ENCODE peak calls at places on chromosomes 5 and 9, in six cellular contexts. R is fibroblast of villous mesenchyme, Z is mammary epithelial cell, N is AG09309, C is suprapubic skin, X is mucosa of descending colon. G is an unnamed sample.

GRCh38 chr5:80369521-80369920 is 38.3 kb upstream of the ZFYVE16 start:
- DNase-seq in R (no peak), Z (no peak), N (no peak), C (no peak), X (no peak), G (no peak)

GRCh38 chr9:21803674-21804048 is 1.2 kb downstream of the MTAP start:
- DNase-seq in R (peak; percentile 57), Z (no peak), N (no peak), C (no peak), X (no peak), G (no peak)

GRCh38 chr5:59956130-59956773 is 62.7 kb upstream of the PDE4D start:
- DNase-seq in R (no peak), Z (no peak), N (peak; percentile 3), C (no peak), X (no peak), G (no peak)

GRCh38 chr5:74500037-74500917 is 140.3 kb downstream of the ENC1 start:
- DNase-seq in R (no peak), Z (no peak), N (no peak), C (no peak), X (no peak), G (no peak)

GRCh38 chr5:132872788-132873118 is 715 bp upstream of the LEAP2 start:
- DNase-seq in R (no peak), Z (no peak), N (no peak), C (no peak), X (no peak), G (no peak)

GRCh38 chr5:132826424-132827082 is 3.9 kb downstream of the SHROOM1 start:
- DNase-seq in R (no peak), Z (no peak), N (no peak), C (peak; percentile 37), X (no peak), G (no peak)

GRCh38 chr9:91067306-91067860 is 265.8 kb downstream of the SYK start:
- DNase-seq in R (no peak), Z (no peak), N (no peak), C (no peak), X (no peak), G (no peak)

GRCh38 chr5:66931651-66932050 is 264.9 kb downstream of the CD180 start:
- DNase-seq in R (no peak), Z (no peak), N (no peak), C (no peak), X (no peak), G (no peak)

GRCh38 chr5:62790348-62790747 is 211.7 kb downstream of the LRRC70 start:
- DNase-seq in R (peak; percentile 16), Z (no peak), N (no peak), C (no peak), X (no peak), G (peak; percentile 40)

GRCh38 chr9:27625751-27626628 is 52.7 kb upstream of the C9orf72 start:
- DNase-seq in R (no peak), Z (peak; percentile 78), N (no peak), C (no peak), X (no peak), G (no peak)

GRCh38 chr5:149030838-149031397 is 31.9 kb downstream of the SH3TC2 start:
- DNase-seq in R (no peak), Z (no peak), N (no peak), C (no peak), X (no peak), G (no peak)

GRCh38 chr9:88676644-88677043 is 141.7 kb downstream of the NXNL2 start:
- DNase-seq in R (no peak), Z (no peak), N (no peak), C (no peak), X (no peak), G (no peak)

GRCh38 chr9:88826651-88827245 is 164.5 kb upstream of the S1PR3 start:
- DNase-seq in R (peak; percentile 83), Z (peak; percentile 53), N (peak; percentile 84), C (no peak), X (no peak), G (no peak)

GRCh38 chr5:139514486-139514856 is 31.9 kb upstream of the STING1 start:
- DNase-seq in R (no peak), Z (peak; percentile 81), N (no peak), C (no peak), X (no peak), G (no peak)

GRCh38 chr5:39716532-39716971 is 291.8 kb upstream of the DAB2 start:
- DNase-seq in R (peak; percentile 67), Z (peak; percentile 31), N (no peak), C (no peak), X (peak; percentile 37), G (no peak)

GRCh38 chr5:26761040-26761439 is 277.3 kb downstream of the CDH9 start:
- DNase-seq in R (no peak), Z (no peak), N (no peak), C (no peak), X (no peak), G (no peak)

GRCh38 chr9:1222511-1222910 is 172.4 kb downstream of the DMRT2 start:
- DNase-seq in R (peak; percentile 12), Z (no peak), N (no peak), C (no peak), X (no peak), G (no peak)

GRCh38 chr9:99513441-99514112 is 291.5 kb downstream of the SEC61B start:
- DNase-seq in R (no peak), Z (no peak), N (no peak), C (no peak), X (no peak), G (no peak)

GRCh38 chr5:37495210-37495609 is 116.1 kb downstream of the WDR70 start:
- DNase-seq in R (peak; percentile 49), Z (peak; percentile 14), N (no peak), C (no peak), X (no peak), G (peak; percentile 25)
- TF ChIP-seq CTCF in R (peak; percentile 41), Z (peak; percentile 29), N (peak; percentile 23), C (no peak), X (no peak), G (peak; percentile 45)

GRCh38 chr5:173907686-173908371 is 19.7 kb downstream of the CPEB4 start:
- DNase-seq in R (no peak), Z (no peak), N (no peak), C (no peak), X (no peak), G (peak; percentile 67)

GRCh38 chr5:173903396-173904140 is 15.4 kb downstream of the CPEB4 start:
- DNase-seq in R (no peak), Z (no peak), N (no peak), C (no peak), X (no peak), G (no peak)

GRCh38 chr5:173910215-173910614 is 22.1 kb downstream of the CPEB4 start:
- DNase-seq in R (no peak), Z (no peak), N (no peak), C (no peak), X (no peak), G (no peak)

GRCh38 chr5:173909205-173909604 is 21.1 kb downstream of the CPEB4 start:
- DNase-seq in R (no peak), Z (no peak), N (no peak), C (no peak), X (no peak), G (no peak)

GRCh38 chr5:173907284-173907683 is 19.1 kb downstream of the CPEB4 start:
- DNase-seq in R (no peak), Z (no peak), N (no peak), C (no peak), X (no peak), G (no peak)
- H3K4me3 ChIP-seq in R (no peak overlapping the region), Z (no peak overlapping the region), N (no peak overlapping the region), C (no peak overlapping the region), X (no peak overlapping the region), G (no peak overlapping the region)

GRCh38 chr5:61653802-61654580 is 321.9 kb downstream of the ZSWIM6 start:
- DNase-seq in R (no peak), Z (no peak), N (no peak), C (no peak), X (no peak), G (no peak)

GRCh38 chr5:61659221-61659696 is 327.2 kb downstream of the ZSWIM6 start:
- DNase-seq in R (no peak), Z (no peak), N (no peak), C (no peak), X (peak; percentile 34), G (no peak)

GRCh38 chr5:61657010-61657409 is 325.0 kb downstream of the ZSWIM6 start:
- DNase-seq in R (no peak), Z (no peak), N (no peak), C (no peak), X (no peak), G (no peak)

GRCh38 chr5:61662670-61663069 is 330.6 kb downstream of the ZSWIM6 start:
- DNase-seq in R (no peak), Z (no peak), N (no peak), C (no peak), X (no peak), G (no peak)

DNA sequence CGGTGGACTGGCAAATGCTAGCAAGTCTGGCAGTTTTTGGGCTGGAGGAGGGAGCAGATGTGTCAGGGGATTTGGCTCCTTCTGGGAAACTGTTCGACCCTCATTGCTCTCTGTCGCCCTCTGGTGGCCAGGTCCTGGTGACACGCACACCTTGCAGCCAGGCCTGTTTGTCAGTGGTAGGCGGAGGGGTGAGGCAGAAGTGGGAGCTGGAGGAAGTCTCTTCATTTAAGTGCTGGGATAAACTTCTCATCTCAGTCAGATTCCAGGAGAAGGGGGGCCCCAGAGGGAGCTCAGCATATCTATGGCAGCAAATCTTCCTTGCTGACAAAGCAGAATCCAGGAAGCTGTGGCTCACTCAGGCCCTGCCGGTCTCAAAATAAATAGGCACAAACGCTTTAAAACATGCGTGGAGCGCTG is 326.5 kb downstream of the ZSWIM6 start:
- DNase-seq in R (peak; percentile 76), Z (peak; percentile 55), N (peak; percentile 27), C (peak; percentile 84), X (peak; percentile 90), G (no peak)
- TF ChIP-seq CTCF in R (peak; percentile 96), Z (peak; percentile 95), N (peak; percentile 90), C (peak; percentile 91), X (peak; percentile 93), G (peak; percentile 97)

GRCh38 chr9:34665109-34665380 is 2.6 kb upstream of the CCL27 start:
- DNase-seq in R (no peak), Z (no peak), N (no peak), C (no peak), X (no peak), G (no peak)
- H3K4me3 ChIP-seq in R (peak overlapping the region; percentile 69), Z (peak overlapping the region; percentile 61), N (peak overlapping the region; percentile 70), C (peak overlapping the region; percentile 62), X (no peak overlapping the region), G (peak overlapping the region; percentile 98)

DNA sequence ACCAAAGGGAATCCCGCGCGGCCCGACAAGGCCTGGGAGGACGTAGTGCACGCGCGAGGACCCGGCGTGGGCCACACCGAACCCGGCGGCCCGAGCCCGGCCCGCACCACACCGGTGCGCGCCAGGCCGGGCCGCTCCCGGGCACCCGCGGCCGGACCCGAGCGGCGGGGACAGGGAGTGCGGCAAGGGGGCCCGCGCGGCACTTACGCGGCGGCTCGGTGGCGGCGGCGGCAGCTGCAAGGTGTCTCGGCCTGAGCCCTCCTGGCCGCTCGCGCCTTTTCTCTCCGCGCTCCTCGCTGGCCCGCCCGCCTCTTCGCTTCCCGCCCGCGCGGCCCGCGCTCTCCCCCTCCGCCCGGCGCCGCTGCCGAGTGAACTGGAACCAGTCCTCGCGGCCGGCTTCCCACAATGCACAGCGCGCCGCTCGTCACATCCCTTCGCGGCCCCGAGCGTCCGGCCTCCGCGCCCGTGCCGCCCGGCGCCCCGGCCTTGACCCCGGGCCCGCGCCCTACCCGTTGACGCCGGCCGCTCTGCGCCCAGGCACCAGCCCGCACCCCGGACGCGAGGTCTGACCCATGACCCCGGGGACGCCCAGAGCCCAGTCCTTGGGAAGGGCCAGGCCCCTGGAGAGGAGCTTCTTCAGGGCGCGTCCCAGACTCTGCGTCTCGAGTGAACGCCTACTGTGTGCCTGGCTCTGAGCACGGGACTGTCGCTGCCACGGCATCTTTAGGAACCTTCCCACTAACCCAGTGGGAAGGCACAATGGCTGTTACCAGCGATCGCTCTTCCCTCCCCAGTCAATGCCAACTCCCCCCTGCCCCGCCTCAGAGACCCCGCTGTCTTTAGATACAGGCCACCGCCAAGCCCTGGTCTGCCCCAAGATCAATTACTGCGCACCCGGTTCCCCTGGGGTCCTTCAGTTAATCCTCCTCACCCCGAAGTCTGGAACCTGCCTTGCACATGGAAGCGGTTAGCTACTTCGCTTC is at the start of gene MACROH2A1:
- DNase-seq in R (peak; percentile 82), Z (peak; percentile 76), N (no peak), C (peak; percentile 95), X (peak; percentile 93), G (no peak)
- TF ChIP-seq CTCF in R (no peak), Z (no peak), N (no peak), C (no peak), X (no peak), G (no peak)

G was measured in epithelial cell of proximal tubule.